ENCODE peak calls at places on chromosomes 7 and 10, in nine cellular contexts. One of them, this sample, is unnamed.

GRCh38 chr10:19832624-19833507 is 16.6 kb downstream of the PLXDC2 start:
- DNase-seq in AG04450: no peak
- DNase-seq in gastrocnemius medialis: no peak
- DNase-seq in sigmoid colon: no peak
- DNase-seq in neural progenitor cell: peak; percentile 58
- DNase-seq in astrocyte of the spinal cord: no peak
- DNase-seq in epithelial cell of esophagus: peak; percentile 96
- DNase-seq in psoas muscle: no peak
- DNase-seq in foreskin fibroblast: no peak
- DNase-seq in this sample: no peak

GRCh38 chr7:47373871-47374451 is 207.9 kb downstream of the TNS3 start:
- DNase-seq in sigmoid colon: no peak
- DNase-seq in foreskin fibroblast: no peak
- DNase-seq in AG04450: no peak
- DNase-seq in gastrocnemius medialis: peak; percentile 30
- DNase-seq in epithelial cell of esophagus: no peak
- DNase-seq in psoas muscle: peak; percentile 56
- DNase-seq in astrocyte of the spinal cord: no peak
- DNase-seq in neural progenitor cell: no peak
- DNase-seq in this sample: no peak

GRCh38 chr7:30931927-30932540 is 20.4 kb downstream of the AQP1 start:
- DNase-seq in neural progenitor cell: no peak
- DNase-seq in epithelial cell of esophagus: no peak
- DNase-seq in sigmoid colon: peak; percentile 52
- DNase-seq in AG04450: no peak
- DNase-seq in psoas muscle: no peak
- DNase-seq in gastrocnemius medialis: no peak
- DNase-seq in astrocyte of the spinal cord: no peak
- DNase-seq in foreskin fibroblast: no peak
- DNase-seq in this sample: no peak

GRCh38 chr7:150389532-150389816 is 10.3 kb downstream of the ZNF775 start:
- DNase-seq in neural progenitor cell: no peak
- DNase-seq in AG04450: no peak
- DNase-seq in epithelial cell of esophagus: no peak
- DNase-seq in psoas muscle: no peak
- DNase-seq in foreskin fibroblast: peak; percentile 34
- DNase-seq in astrocyte of the spinal cord: no peak
- DNase-seq in sigmoid colon: no peak
- DNase-seq in gastrocnemius medialis: no peak
- DNase-seq in this sample: no peak

GRCh38 chr10:103806376-103807320 is 48.7 kb downstream of the SH3PXD2A start:
- DNase-seq in psoas muscle: peak; percentile 6
- DNase-seq in sigmoid colon: no peak
- DNase-seq in epithelial cell of esophagus: no peak
- DNase-seq in foreskin fibroblast: no peak
- DNase-seq in astrocyte of the spinal cord: no peak
- DNase-seq in neural progenitor cell: no peak
- DNase-seq in gastrocnemius medialis: no peak
- DNase-seq in AG04450: no peak
- DNase-seq in this sample: no peak

GRCh38 chr10:114038819-114039218 is 4.8 kb upstream of the ADRB1 start:
- DNase-seq in sigmoid colon: no peak
- DNase-seq in astrocyte of the spinal cord: no peak
- DNase-seq in gastrocnemius medialis: no peak
- DNase-seq in neural progenitor cell: no peak
- DNase-seq in AG04450: no peak
- DNase-seq in foreskin fibroblast: no peak
- DNase-seq in epithelial cell of esophagus: no peak
- DNase-seq in psoas muscle: no peak
- DNase-seq in this sample: no peak

GRCh38 chr10:22634093-22634492 is 80.3 kb downstream of the PIP4K2A start:
- DNase-seq in astrocyte of the spinal cord: no peak
- DNase-seq in epithelial cell of esophagus: no peak
- DNase-seq in sigmoid colon: no peak
- DNase-seq in psoas muscle: no peak
- DNase-seq in AG04450: no peak
- DNase-seq in neural progenitor cell: no peak
- DNase-seq in foreskin fibroblast: no peak
- DNase-seq in gastrocnemius medialis: no peak
- DNase-seq in this sample: no peak

GRCh38 chr10:3729397-3729796 is 55.6 kb downstream of the KLF6 start:
- DNase-seq in foreskin fibroblast: peak; percentile 51
- DNase-seq in neural progenitor cell: no peak
- DNase-seq in psoas muscle: no peak
- DNase-seq in sigmoid colon: no peak
- DNase-seq in astrocyte of the spinal cord: peak; percentile 55
- DNase-seq in epithelial cell of esophagus: peak; percentile 74
- DNase-seq in gastrocnemius medialis: no peak
- DNase-seq in AG04450: no peak
- DNase-seq in this sample: peak; percentile 44

GRCh38 chr10:42768581-42769152 is 13.9 kb upstream of the BMS1 start:
- DNase-seq in sigmoid colon: no peak
- DNase-seq in AG04450: no peak
- DNase-seq in foreskin fibroblast: no peak
- DNase-seq in astrocyte of the spinal cord: no peak
- DNase-seq in epithelial cell of esophagus: no peak
- DNase-seq in gastrocnemius medialis: no peak
- DNase-seq in psoas muscle: no peak
- DNase-seq in neural progenitor cell: no peak
- DNase-seq in this sample: no peak

GRCh38 chr7:86469680-86470295 is 173.9 kb upstream of the GRM3 start:
- DNase-seq in foreskin fibroblast: peak; percentile 50
- DNase-seq in psoas muscle: peak; percentile 19
- DNase-seq in AG04450: no peak
- DNase-seq in epithelial cell of esophagus: peak; percentile 85
- DNase-seq in neural progenitor cell: peak; percentile 93
- DNase-seq in astrocyte of the spinal cord: peak; percentile 67
- DNase-seq in gastrocnemius medialis: no peak
- DNase-seq in sigmoid colon: peak; percentile 61
- DNase-seq in this sample: peak; percentile 59

GRCh38 chr7:131653418-131654248 is 97.2 kb upstream of the PODXL start:
- DNase-seq in foreskin fibroblast: peak; percentile 27
- DNase-seq in AG04450: no peak
- DNase-seq in gastrocnemius medialis: no peak
- DNase-seq in epithelial cell of esophagus: no peak
- DNase-seq in psoas muscle: peak; percentile 28
- DNase-seq in neural progenitor cell: no peak
- DNase-seq in sigmoid colon: no peak
- DNase-seq in astrocyte of the spinal cord: no peak
- DNase-seq in this sample: peak; percentile 31

GRCh38 chr7:151413241-151413640 is 3.4 kb upstream of the WDR86 start:
- DNase-seq in gastrocnemius medialis: no peak
- DNase-seq in astrocyte of the spinal cord: no peak
- DNase-seq in AG04450: no peak
- DNase-seq in neural progenitor cell: no peak
- DNase-seq in epithelial cell of esophagus: no peak
- DNase-seq in sigmoid colon: no peak
- DNase-seq in foreskin fibroblast: no peak
- DNase-seq in psoas muscle: no peak
- DNase-seq in this sample: no peak

GRCh38 chr10:68628576-68629127 is 68.5 kb downstream of the TET1 start:
- DNase-seq in astrocyte of the spinal cord: peak; percentile 47
- DNase-seq in AG04450: no peak
- DNase-seq in neural progenitor cell: no peak
- DNase-seq in foreskin fibroblast: peak; percentile 37
- DNase-seq in gastrocnemius medialis: no peak
- DNase-seq in sigmoid colon: no peak
- DNase-seq in psoas muscle: no peak
- DNase-seq in epithelial cell of esophagus: no peak
- DNase-seq in this sample: no peak

GRCh38 chr7:79281406-79281805 is 172.1 kb downstream of the MAGI2 start:
- DNase-seq in psoas muscle: no peak
- DNase-seq in epithelial cell of esophagus: no peak
- DNase-seq in AG04450: no peak
- DNase-seq in foreskin fibroblast: no peak
- DNase-seq in gastrocnemius medialis: no peak
- DNase-seq in neural progenitor cell: no peak
- DNase-seq in astrocyte of the spinal cord: no peak
- DNase-seq in sigmoid colon: no peak
- DNase-seq in this sample: no peak

GRCh38 chr10:96588601-96589419 is 2.0 kb upstream of the TM9SF3 start:
- DNase-seq in AG04450: no peak
- DNase-seq in foreskin fibroblast: no peak
- DNase-seq in sigmoid colon: no peak
- DNase-seq in neural progenitor cell: no peak
- DNase-seq in psoas muscle: no peak
- DNase-seq in epithelial cell of esophagus: peak; percentile 85
- DNase-seq in astrocyte of the spinal cord: no peak
- DNase-seq in gastrocnemius medialis: no peak
- DNase-seq in this sample: no peak

DNA sequence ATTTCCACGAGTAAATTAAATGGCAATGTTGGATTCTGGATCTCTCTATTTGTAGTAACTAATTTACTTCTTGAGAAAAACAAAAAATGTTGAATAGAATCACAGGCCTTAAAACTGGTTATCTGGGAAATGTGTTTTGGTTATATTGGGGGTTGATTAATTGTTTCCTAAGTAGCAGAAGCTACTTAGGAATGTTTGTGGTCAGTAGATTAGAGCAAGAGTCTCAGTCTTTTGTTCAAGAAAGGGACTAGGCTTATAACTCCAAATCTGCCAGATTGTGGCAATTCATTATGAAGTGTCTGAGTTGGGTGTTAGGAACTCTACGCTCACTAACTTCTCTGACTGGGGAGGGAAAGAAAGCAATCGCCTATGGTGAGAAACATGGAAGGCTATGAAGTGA is 244.3 kb upstream of the PHYHIPL start:
- DNase-seq in gastrocnemius medialis: no peak
- DNase-seq in AG04450: no peak
- DNase-seq in sigmoid colon: no peak
- DNase-seq in epithelial cell of esophagus: no peak
- DNase-seq in astrocyte of the spinal cord: no peak
- DNase-seq in psoas muscle: no peak
- DNase-seq in neural progenitor cell: no peak
- DNase-seq in foreskin fibroblast: no peak
- DNase-seq in this sample: peak; percentile 85
- H3K4me3 ChIP-seq in gastrocnemius medialis: no peak overlapping the region
- H3K4me3 ChIP-seq in AG04450: no peak overlapping the region
- H3K4me3 ChIP-seq in sigmoid colon: no peak overlapping the region
- H3K4me3 ChIP-seq in epithelial cell of esophagus: no peak overlapping the region
- H3K4me3 ChIP-seq in astrocyte of the spinal cord: no peak overlapping the region
- H3K4me3 ChIP-seq in psoas muscle: no peak overlapping the region
- H3K4me3 ChIP-seq in neural progenitor cell: no peak overlapping the region
- H3K4me3 ChIP-seq in foreskin fibroblast: no peak overlapping the region
- H3K4me3 ChIP-seq in this sample: no peak overlapping the region

DNA sequence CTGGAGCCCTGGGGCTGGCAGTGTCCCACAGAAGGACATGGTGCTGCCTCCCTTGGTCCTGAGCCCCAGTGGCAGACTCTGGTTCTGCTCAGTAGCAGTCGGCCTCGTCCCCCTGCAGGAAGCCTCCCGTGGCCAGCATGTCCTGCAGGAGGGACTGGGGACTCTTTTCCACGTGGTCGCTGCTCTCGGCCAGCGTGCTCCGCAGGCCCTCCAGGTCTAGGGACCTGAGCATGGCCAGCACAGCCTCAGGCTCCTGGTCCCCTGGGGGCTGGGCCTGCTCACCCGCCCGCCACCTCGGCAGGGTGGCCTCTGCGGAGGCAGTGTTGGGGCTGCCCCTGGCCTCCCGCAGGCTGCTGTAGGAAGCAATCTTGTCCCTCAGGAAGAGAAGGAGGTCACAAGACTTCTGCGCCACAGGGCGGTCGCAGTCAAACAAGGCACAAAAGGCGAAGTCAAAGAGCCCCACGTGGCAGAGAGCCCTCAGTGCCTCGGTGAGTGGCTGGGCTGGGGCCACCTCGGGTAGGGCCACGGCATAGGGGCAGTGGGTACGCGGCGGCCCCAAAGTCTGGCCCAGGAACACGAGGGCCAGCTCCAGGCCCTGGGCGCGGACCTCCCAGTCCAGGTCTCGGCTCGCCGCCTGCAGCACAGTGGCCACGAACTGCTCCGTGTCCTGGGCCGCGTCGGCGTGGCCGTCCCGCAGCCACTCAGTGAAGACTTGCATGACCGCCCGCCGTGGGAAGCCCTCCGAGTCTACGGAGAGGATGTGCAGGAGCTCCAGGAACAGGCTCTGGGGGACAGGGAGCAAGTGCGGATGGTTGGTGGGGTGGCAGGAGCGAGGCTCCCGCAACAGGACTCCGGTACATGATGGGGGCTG is 17.1 kb downstream of the BRAT1 start:
- DNase-seq in astrocyte of the spinal cord: no peak
- DNase-seq in psoas muscle: peak; percentile 47
- DNase-seq in gastrocnemius medialis: no peak
- DNase-seq in foreskin fibroblast: no peak
- DNase-seq in AG04450: no peak
- DNase-seq in neural progenitor cell: peak; percentile 5
- DNase-seq in sigmoid colon: peak; percentile 65
- DNase-seq in epithelial cell of esophagus: no peak
- DNase-seq in this sample: no peak
- TF ChIP-seq CTCF in astrocyte of the spinal cord: no peak
- TF ChIP-seq CTCF in psoas muscle: no peak
- TF ChIP-seq CTCF in gastrocnemius medialis: no peak
- TF ChIP-seq CTCF in foreskin fibroblast: no peak
- TF ChIP-seq CTCF in AG04450: no peak
- TF ChIP-seq CTCF in neural progenitor cell: no peak
- TF ChIP-seq CTCF in sigmoid colon: no peak
- TF ChIP-seq CTCF in epithelial cell of esophagus: no peak
- TF ChIP-seq CTCF in this sample: no peak

GRCh38 chr7:13988765-13989137 is 715 bp downstream of the ETV1 start:
- DNase-seq in foreskin fibroblast: peak; percentile 74
- DNase-seq in AG04450: no peak
- DNase-seq in astrocyte of the spinal cord: peak; percentile 71
- DNase-seq in psoas muscle: no peak
- DNase-seq in sigmoid colon: no peak
- DNase-seq in gastrocnemius medialis: no peak
- DNase-seq in neural progenitor cell: peak; percentile 64
- DNase-seq in epithelial cell of esophagus: no peak
- DNase-seq in this sample: peak; percentile 3
- H3K4me3 ChIP-seq in foreskin fibroblast: peak overlapping the region; percentile 79
- H3K4me3 ChIP-seq in AG04450: peak overlapping the region; percentile 81
- H3K4me3 ChIP-seq in astrocyte of the spinal cord: peak overlapping the region; percentile 77
- H3K4me3 ChIP-seq in psoas muscle: peak overlapping the region; percentile 70
- H3K4me3 ChIP-seq in sigmoid colon: peak overlapping the region; percentile 60
- H3K4me3 ChIP-seq in gastrocnemius medialis: peak overlapping the region; percentile 76
- H3K4me3 ChIP-seq in neural progenitor cell: peak overlapping the region; percentile 81
- H3K4me3 ChIP-seq in epithelial cell of esophagus: peak overlapping the region; percentile 72
- H3K4me3 ChIP-seq in this sample: peak overlapping the region; percentile 82

DNA sequence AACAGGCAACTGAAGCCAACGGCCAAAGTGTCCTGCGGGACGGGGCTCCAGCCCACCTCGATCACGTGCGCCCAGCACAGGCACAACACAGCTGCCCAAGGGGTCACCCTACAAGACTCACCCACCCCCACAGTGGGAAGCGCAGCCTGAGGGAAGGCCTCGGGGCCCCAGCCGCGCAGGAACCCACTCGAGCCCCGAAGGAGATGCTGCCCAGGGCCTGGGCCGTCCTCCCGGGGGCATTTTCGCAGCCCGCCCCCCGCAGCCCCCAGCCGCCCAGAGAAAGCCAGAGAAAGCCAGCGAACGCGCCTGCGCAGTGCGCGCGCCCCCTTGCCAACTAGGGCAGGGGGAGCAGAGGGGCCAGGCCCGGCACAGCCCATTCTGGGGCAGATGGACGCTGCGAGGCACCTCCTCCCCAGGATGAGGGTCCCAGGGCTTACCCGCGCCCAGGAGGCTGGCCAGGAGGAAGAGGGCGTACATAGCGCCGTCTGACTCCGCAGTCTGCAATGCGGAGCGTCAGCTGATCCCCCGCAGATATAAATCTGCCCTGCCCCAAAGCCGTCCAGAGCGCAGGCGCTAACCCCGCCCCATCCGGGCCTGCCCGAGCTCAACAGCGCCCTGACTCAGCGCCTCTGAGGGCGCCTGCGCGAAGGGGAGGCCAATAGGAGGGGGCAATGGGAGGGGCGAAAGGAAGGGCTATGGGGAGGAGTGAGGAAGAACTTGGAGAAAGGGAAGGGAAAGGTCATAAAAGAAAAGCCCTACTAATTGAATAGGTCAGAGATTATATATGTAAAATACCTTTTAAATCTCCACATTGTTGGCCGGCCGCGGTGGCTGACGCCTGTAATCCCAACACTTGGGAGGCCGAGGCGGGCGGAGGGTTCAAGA is at the start of gene PSAP:
- DNase-seq in sigmoid colon: peak; percentile 100
- DNase-seq in foreskin fibroblast: peak; percentile 100
- DNase-seq in AG04450: peak; percentile 94
- DNase-seq in neural progenitor cell: peak; percentile 99
- DNase-seq in psoas muscle: peak; percentile 100
- DNase-seq in epithelial cell of esophagus: peak; percentile 98
- DNase-seq in gastrocnemius medialis: peak; percentile 98
- DNase-seq in astrocyte of the spinal cord: peak; percentile 98
- DNase-seq in this sample: peak; percentile 96
- TF ChIP-seq CTCF in sigmoid colon: no peak
- TF ChIP-seq CTCF in foreskin fibroblast: no peak
- TF ChIP-seq CTCF in AG04450: no peak
- TF ChIP-seq CTCF in neural progenitor cell: peak; percentile 6
- TF ChIP-seq CTCF in psoas muscle: no peak
- TF ChIP-seq CTCF in epithelial cell of esophagus: no peak
- TF ChIP-seq CTCF in gastrocnemius medialis: no peak
- TF ChIP-seq CTCF in astrocyte of the spinal cord: no peak
- TF ChIP-seq CTCF in this sample: no peak